ENCODE peak calls at places on chromosomes 4 and X, in five cellular contexts. One of them, this sample, is unnamed.

GRCh38 chr4:3836802-3837601 is 70.8 kb downstream of the ADRA2C start:
- DNase-seq in CD14-positive monocyte: no peak
- DNase-seq in brain microvascular endothelial cell: no peak
- DNase-seq in lower leg skin: no peak
- DNase-seq in WTC11: peak; percentile 77
- DNase-seq in this sample: no peak

GRCh38 chrX:41090568-41091238 is 5.5 kb downstream of the USP9X start:
- DNase-seq in brain microvascular endothelial cell: peak; percentile 11
- DNase-seq in lower leg skin: no peak
- DNase-seq in WTC11: no peak
- DNase-seq in CD14-positive monocyte: no peak
- DNase-seq in this sample: no peak

GRCh38 chr4:183876268-183876934 is 28.7 kb upstream of the STOX2 start:
- DNase-seq in WTC11: no peak
- DNase-seq in lower leg skin: peak; percentile 90
- DNase-seq in brain microvascular endothelial cell: peak; percentile 70
- DNase-seq in CD14-positive monocyte: no peak
- DNase-seq in this sample: no peak

GRCh38 chrX:133435544-133436124 is 20.3 kb upstream of the GPC4 start:
- DNase-seq in CD14-positive monocyte: no peak
- DNase-seq in WTC11: no peak
- DNase-seq in lower leg skin: no peak
- DNase-seq in brain microvascular endothelial cell: no peak
- DNase-seq in this sample: no peak

GRCh38 chrX:10906861-10907260 is 204.3 kb upstream of the HCCS start:
- DNase-seq in WTC11: no peak
- DNase-seq in CD14-positive monocyte: no peak
- DNase-seq in lower leg skin: no peak
- DNase-seq in brain microvascular endothelial cell: no peak
- DNase-seq in this sample: no peak

GRCh38 chr4:783133-783541 is 42.8 kb downstream of the CPLX1 start:
- DNase-seq in CD14-positive monocyte: no peak
- DNase-seq in WTC11: no peak
- DNase-seq in lower leg skin: no peak
- DNase-seq in brain microvascular endothelial cell: no peak
- DNase-seq in this sample: peak; percentile 67

GRCh38 chr4:39706829-39707511 is 9.0 kb downstream of the UBE2K start:
- DNase-seq in lower leg skin: no peak
- DNase-seq in CD14-positive monocyte: no peak
- DNase-seq in WTC11: no peak
- DNase-seq in brain microvascular endothelial cell: peak; percentile 76
- DNase-seq in this sample: no peak

GRCh38 chr4:68375667-68376559 is 26.0 kb upstream of the YTHDC1 start:
- DNase-seq in lower leg skin: no peak
- DNase-seq in WTC11: peak; percentile 39
- DNase-seq in brain microvascular endothelial cell: peak; percentile 28
- DNase-seq in CD14-positive monocyte: no peak
- DNase-seq in this sample: no peak

GRCh38 chrX:96361844-96362243 is 322.8 kb upstream of the DIAPH2 start:
- DNase-seq in WTC11: no peak
- DNase-seq in CD14-positive monocyte: no peak
- DNase-seq in brain microvascular endothelial cell: no peak
- DNase-seq in lower leg skin: no peak
- DNase-seq in this sample: no peak

GRCh38 chr4:161206528-161207080 is 957.2 kb downstream of the FSTL5 start:
- DNase-seq in CD14-positive monocyte: no peak
- DNase-seq in WTC11: no peak
- DNase-seq in brain microvascular endothelial cell: no peak
- DNase-seq in lower leg skin: no peak
- DNase-seq in this sample: no peak

GRCh38 chr4:3824521-3825270 is 58.5 kb downstream of the ADRA2C start:
- DNase-seq in WTC11: no peak
- DNase-seq in lower leg skin: no peak
- DNase-seq in brain microvascular endothelial cell: no peak
- DNase-seq in CD14-positive monocyte: no peak
- DNase-seq in this sample: no peak

GRCh38 chr4:7309636-7310035 is 117.3 kb downstream of the SORCS2 start:
- DNase-seq in WTC11: no peak
- DNase-seq in lower leg skin: no peak
- DNase-seq in brain microvascular endothelial cell: no peak
- DNase-seq in CD14-positive monocyte: no peak
- DNase-seq in this sample: no peak

GRCh38 chr4:156999175-156999517 is 27.5 kb upstream of the PDGFC start:
- DNase-seq in WTC11: no peak
- DNase-seq in brain microvascular endothelial cell: peak; percentile 99
- DNase-seq in lower leg skin: no peak
- DNase-seq in CD14-positive monocyte: no peak
- DNase-seq in this sample: no peak

GRCh38 chrX:133185938-133186337 is 32.2 kb downstream of the TFDP3 start:
- DNase-seq in lower leg skin: no peak
- DNase-seq in WTC11: no peak
- DNase-seq in CD14-positive monocyte: no peak
- DNase-seq in brain microvascular endothelial cell: no peak
- DNase-seq in this sample: no peak

GRCh38 chr4:57099363-57099762 is 10.8 kb downstream of the IGFBP7 start:
- DNase-seq in CD14-positive monocyte: no peak
- DNase-seq in lower leg skin: no peak
- DNase-seq in WTC11: no peak
- DNase-seq in brain microvascular endothelial cell: no peak
- DNase-seq in this sample: no peak

GRCh38 chr4:99670409-99671073 is 12.9 kb upstream of the C4orf54 start:
- DNase-seq in lower leg skin: no peak
- DNase-seq in WTC11: no peak
- DNase-seq in CD14-positive monocyte: no peak
- DNase-seq in brain microvascular endothelial cell: no peak
- DNase-seq in this sample: no peak

GRCh38 chr4:145280541-145280940 is 100.2 kb upstream of the OTUD4 start:
- DNase-seq in brain microvascular endothelial cell: no peak
- DNase-seq in CD14-positive monocyte: no peak
- DNase-seq in WTC11: no peak
- DNase-seq in lower leg skin: no peak
- DNase-seq in this sample: no peak

GRCh38 chr4:125368684-125369083 is 53.9 kb downstream of the FAT4 start:
- DNase-seq in brain microvascular endothelial cell: peak; percentile 84
- DNase-seq in WTC11: no peak
- DNase-seq in lower leg skin: no peak
- DNase-seq in CD14-positive monocyte: no peak
- DNase-seq in this sample: no peak

GRCh38 chr4:10924274-10924673 is 239.7 kb upstream of the CLNK start:
- DNase-seq in brain microvascular endothelial cell: no peak
- DNase-seq in CD14-positive monocyte: no peak
- DNase-seq in WTC11: no peak
- DNase-seq in lower leg skin: no peak
- DNase-seq in this sample: no peak

GRCh38 chr4:54169176-54169575 is 59.9 kb upstream of the PDGFRA start:
- DNase-seq in WTC11: no peak
- DNase-seq in lower leg skin: no peak
- DNase-seq in brain microvascular endothelial cell: peak; percentile 2
- DNase-seq in CD14-positive monocyte: no peak
- DNase-seq in this sample: no peak

GRCh38 chrX:107561468-107562215 is 66.7 kb upstream of the PRPS1 start:
- DNase-seq in brain microvascular endothelial cell: peak; percentile 17
- DNase-seq in WTC11: peak; percentile 28
- DNase-seq in CD14-positive monocyte: no peak
- DNase-seq in lower leg skin: peak; percentile 40
- DNase-seq in this sample: no peak

GRCh38 chrX:29903365-29903764 is 312.0 kb upstream of the MAGEB2 start:
- DNase-seq in WTC11: no peak
- DNase-seq in lower leg skin: no peak
- DNase-seq in CD14-positive monocyte: no peak
- DNase-seq in brain microvascular endothelial cell: no peak
- DNase-seq in this sample: no peak

GRCh38 chr4:94570558-94570957 is 118.8 kb downstream of the PDLIM5 start:
- DNase-seq in WTC11: no peak
- DNase-seq in CD14-positive monocyte: no peak
- DNase-seq in lower leg skin: no peak
- DNase-seq in brain microvascular endothelial cell: no peak
- DNase-seq in this sample: no peak

GRCh38 chr4:143437937-143438336 is 75.6 kb upstream of the SMARCA5 start:
- DNase-seq in CD14-positive monocyte: no peak
- DNase-seq in brain microvascular endothelial cell: no peak
- DNase-seq in WTC11: no peak
- DNase-seq in lower leg skin: no peak
- DNase-seq in this sample: no peak

GRCh38 chr4:64846417-64846816 is 437.2 kb upstream of the TECRL start:
- DNase-seq in brain microvascular endothelial cell: no peak
- DNase-seq in CD14-positive monocyte: no peak
- DNase-seq in WTC11: no peak
- DNase-seq in lower leg skin: no peak
- DNase-seq in this sample: no peak

GRCh38 chr4:81550005-81550896 is 78.5 kb upstream of the RASGEF1B start:
- DNase-seq in CD14-positive monocyte: no peak
- DNase-seq in brain microvascular endothelial cell: no peak
- DNase-seq in WTC11: no peak
- DNase-seq in lower leg skin: no peak
- DNase-seq in this sample: no peak

GRCh38 chr4:8250637-8251036 is 18.9 kb upstream of the HTRA3 start:
- DNase-seq in WTC11: no peak
- DNase-seq in brain microvascular endothelial cell: no peak
- DNase-seq in CD14-positive monocyte: no peak
- DNase-seq in lower leg skin: no peak
- DNase-seq in this sample: no peak

GRCh38 chrX:119015407-119016242 is 41.2 kb downstream of the LONRF3 start:
- DNase-seq in WTC11: no peak
- DNase-seq in CD14-positive monocyte: peak; percentile 94
- DNase-seq in brain microvascular endothelial cell: peak; percentile 82
- DNase-seq in lower leg skin: no peak
- DNase-seq in this sample: no peak

GRCh38 chr4:7392438-7393374 is 42.0 kb downstream of the PSAPL1 start:
- DNase-seq in lower leg skin: no peak
- DNase-seq in WTC11: no peak
- DNase-seq in brain microvascular endothelial cell: peak; percentile 41
- DNase-seq in CD14-positive monocyte: peak; percentile 41
- DNase-seq in this sample: peak; percentile 67

GRCh38 chr4:10175626-10176025 is 59.0 kb upstream of the WDR1 start:
- DNase-seq in lower leg skin: no peak
- DNase-seq in CD14-positive monocyte: no peak
- DNase-seq in brain microvascular endothelial cell: peak; percentile 39
- DNase-seq in WTC11: no peak
- DNase-seq in this sample: no peak

DNA sequence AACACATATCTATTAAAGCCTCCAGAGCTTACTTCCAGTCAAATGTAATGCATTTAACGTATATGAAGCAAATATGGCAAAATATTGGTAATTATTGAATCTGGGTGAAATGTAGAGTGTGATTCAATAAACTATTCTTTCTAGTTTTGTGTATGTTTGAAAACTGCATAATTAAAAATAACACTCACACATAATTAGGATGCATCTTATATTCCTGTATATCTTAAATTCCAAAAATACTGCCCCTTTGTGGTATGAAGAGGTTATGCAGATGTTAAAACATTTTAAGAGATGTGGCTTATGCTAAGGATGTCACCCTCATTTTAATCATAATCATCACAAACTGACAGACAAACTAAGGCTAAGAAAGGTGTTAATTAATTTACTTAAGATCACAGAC is 182.9 kb downstream of the COX18 start:
- DNase-seq in brain microvascular endothelial cell: no peak
- DNase-seq in lower leg skin: no peak
- DNase-seq in WTC11: no peak
- DNase-seq in CD14-positive monocyte: no peak
- DNase-seq in this sample: no peak
- TF ChIP-seq CTCF in brain microvascular endothelial cell: peak; percentile 27
- TF ChIP-seq CTCF in lower leg skin: no peak
- TF ChIP-seq CTCF in WTC11: peak; percentile 18
- TF ChIP-seq CTCF in CD14-positive monocyte: no peak
- TF ChIP-seq CTCF in this sample: peak; percentile 69

DNA sequence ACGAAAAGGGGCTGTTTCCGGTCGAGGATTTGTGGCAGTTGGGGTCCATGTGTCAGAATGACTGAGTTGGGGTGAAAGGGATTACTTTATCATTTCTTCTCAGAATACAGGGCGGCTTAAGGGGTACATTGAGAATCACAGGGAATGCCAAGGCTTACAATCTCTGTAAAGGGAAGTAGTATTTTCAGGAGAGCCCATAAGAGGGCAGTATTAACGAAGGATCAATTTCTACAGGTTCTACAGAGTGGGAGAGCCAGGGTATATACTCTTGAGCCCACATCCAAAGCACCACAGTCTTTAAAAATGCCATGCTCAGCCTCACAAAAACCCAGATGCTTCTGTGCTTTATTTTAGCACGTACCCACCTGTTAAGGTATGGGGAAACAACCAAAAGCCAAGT is 67.7 kb upstream of the ZXDA start:
- DNase-seq in WTC11: no peak
- DNase-seq in brain microvascular endothelial cell: no peak
- DNase-seq in CD14-positive monocyte: no peak
- DNase-seq in lower leg skin: no peak
- DNase-seq in this sample: no peak
- TF ChIP-seq CTCF in WTC11: no peak
- TF ChIP-seq CTCF in brain microvascular endothelial cell: no peak
- TF ChIP-seq CTCF in CD14-positive monocyte: no peak
- TF ChIP-seq CTCF in lower leg skin: no peak
- TF ChIP-seq CTCF in this sample: no peak

GRCh38 chr4:20493761-20494353 is 206.4 kb upstream of the PACRGL start:
- DNase-seq in WTC11: no peak
- DNase-seq in lower leg skin: no peak
- DNase-seq in CD14-positive monocyte: no peak
- DNase-seq in brain microvascular endothelial cell: peak; percentile 14
- DNase-seq in this sample: no peak
- TF ChIP-seq CTCF in WTC11: no peak
- TF ChIP-seq CTCF in lower leg skin: no peak
- TF ChIP-seq CTCF in CD14-positive monocyte: no peak
- TF ChIP-seq CTCF in brain microvascular endothelial cell: no peak
- TF ChIP-seq CTCF in this sample: no peak

GRCh38 chr4:155170569-155170968 is 37.9 kb upstream of the NPY2R start:
- DNase-seq in CD14-positive monocyte: no peak
- DNase-seq in lower leg skin: no peak
- DNase-seq in WTC11: no peak
- DNase-seq in brain microvascular endothelial cell: no peak
- DNase-seq in this sample: no peak
- TF ChIP-seq CTCF in CD14-positive monocyte: no peak
- TF ChIP-seq CTCF in lower leg skin: no peak
- TF ChIP-seq CTCF in WTC11: no peak
- TF ChIP-seq CTCF in brain microvascular endothelial cell: no peak
- TF ChIP-seq CTCF in this sample: no peak

GRCh38 chr4:15779336-15779735 is 1.2 kb downstream of the CD38 start:
- DNase-seq in brain microvascular endothelial cell: peak; percentile 59
- DNase-seq in lower leg skin: peak; percentile 88
- DNase-seq in WTC11: peak; percentile 43
- DNase-seq in CD14-positive monocyte: no peak
- DNase-seq in this sample: no peak
- TF ChIP-seq CTCF in brain microvascular endothelial cell: peak; percentile 73
- TF ChIP-seq CTCF in lower leg skin: no peak
- TF ChIP-seq CTCF in WTC11: no peak
- TF ChIP-seq CTCF in CD14-positive monocyte: no peak
- TF ChIP-seq CTCF in this sample: peak; percentile 28